ENCODE peak calls at places on chromosomes 6 and 20, in ten cellular contexts. F is anterior cingulate cortex; X is choroid plexus epithelial cell; V is NCI-H82; K is SW480; C is hepatocyte; Y is stimulated activated CD4-positive, alpha-beta T cell treated with anti-CD3 and anti-CD28 coated beads, Interleukin-15, amount 100 ng/mL, for 48 hours; H is NCI-H460; U is CD8-positive, alpha-beta T cell; T is GM03348. M is an unnamed sample.

GRCh38 chr6:169045486-169045885 is 208.2 kb downstream of the THBS2 start:
- DNase-seq in F (no peak), X (no peak), V (no peak), K (no peak), C (no peak), Y (no peak), H (no peak), U (no peak), T (no peak), M (no peak)

GRCh38 chr6:90296346-90297123 is at the start of gene BACH2:
- DNase-seq in F (peak; percentile 74), X (peak; percentile 83), V (peak; percentile 90), K (peak; percentile 83), C (peak; percentile 97), Y (peak; percentile 94), H (peak; percentile 79), U (peak; percentile 88), T (peak; percentile 77), M (peak; percentile 96)

GRCh38 chr6:122624853-122625252 is 14.6 kb downstream of the PKIB start:
- DNase-seq in F (no peak), X (no peak), V (no peak), K (no peak), C (no peak), Y (no peak), H (no peak), U (no peak), T (no peak), M (no peak)

GRCh38 chr6:166997768-166998255 is 1.4 kb upstream of the CEP43 start:
- DNase-seq in F (no peak), X (peak; percentile 84), V (peak; percentile 70), K (peak; percentile 82), C (peak; percentile 84), Y (peak; percentile 45), H (peak; percentile 47), U (peak; percentile 1), T (peak; percentile 70), M (peak; percentile 78)

GRCh38 chr20:48298851-48299484 is 513.7 kb upstream of the SULF2 start:
- DNase-seq in F (no peak), X (peak; percentile 95), V (peak; percentile 90), K (peak; percentile 66), C (peak; percentile 71), Y (no peak), H (no peak), U (no peak), T (no peak), M (no peak)

GRCh38 chr20:18009116-18009515 is 40.3 kb downstream of the MGME1 start:
- DNase-seq in F (no peak), X (no peak), V (peak; percentile 44), K (no peak), C (no peak), Y (no peak), H (no peak), U (no peak), T (no peak), M (no peak)

GRCh38 chr6:166167801-166168615 is at the start of gene TBXT:
- DNase-seq in F (no peak), X (no peak), V (no peak), K (peak; percentile 39), C (peak; percentile 19), Y (no peak), H (peak; percentile 61), U (no peak), T (no peak), M (no peak)

GRCh38 chr20:36281785-36282380 is 24.3 kb upstream of the DLGAP4 start:
- DNase-seq in F (no peak), X (no peak), V (no peak), K (no peak), C (no peak), Y (no peak), H (no peak), U (no peak), T (no peak), M (no peak)

GRCh38 chr6:110619275-110619908 is 143.0 kb upstream of the SLC22A16 start:
- DNase-seq in F (no peak), X (no peak), V (no peak), K (no peak), C (no peak), Y (no peak), H (no peak), U (no peak), T (no peak), M (no peak)

GRCh38 chr6:21846541-21847451 is 253.2 kb downstream of the SOX4 start:
- DNase-seq in F (no peak), X (no peak), V (peak; percentile 62), K (peak; percentile 4), C (peak; percentile 82), Y (peak; percentile 15), H (no peak), U (no peak), T (no peak), M (no peak)

GRCh38 chr20:25336561-25337422 is 53.8 kb downstream of the ABHD12 start:
- DNase-seq in F (no peak), X (peak; percentile 79), V (peak; percentile 48), K (peak; percentile 34), C (peak; percentile 47), Y (no peak), H (peak; percentile 3), U (no peak), T (no peak), M (no peak)

GRCh38 chr6:33164176-33164575 is 28.1 kb downstream of the COL11A2 start:
- DNase-seq in F (no peak), X (no peak), V (no peak), K (no peak), C (no peak), Y (no peak), H (no peak), U (no peak), T (no peak), M (no peak)

GRCh38 chr6:110392727-110393126 is 22.6 kb downstream of the DDO start:
- DNase-seq in F (no peak), X (no peak), V (no peak), K (no peak), C (no peak), Y (no peak), H (no peak), U (no peak), T (no peak), M (no peak)

GRCh38 chr6:39018103-39018502 is 30.5 kb upstream of the GLP1R start:
- DNase-seq in F (no peak), X (no peak), V (no peak), K (no peak), C (peak; percentile 22), Y (no peak), H (no peak), U (no peak), T (no peak), M (no peak)

GRCh38 chr20:2773812-2774211 is 26.6 kb downstream of the CPXM1 start:
- DNase-seq in F (no peak), X (no peak), V (no peak), K (no peak), C (no peak), Y (no peak), H (no peak), U (no peak), T (no peak), M (no peak)

GRCh38 chr6:3301506-3301905 is 42.8 kb downstream of the PSMG4 start:
- DNase-seq in F (no peak), X (no peak), V (no peak), K (no peak), C (no peak), Y (no peak), H (no peak), U (no peak), T (no peak), M (no peak)

GRCh38 chr6:46113370-46113769 is 16.4 kb upstream of the ENPP4 start:
- DNase-seq in F (no peak), X (no peak), V (no peak), K (peak; percentile 47), C (peak; percentile 37), Y (no peak), H (no peak), U (no peak), T (no peak), M (no peak)

GRCh38 chr20:47610247-47610944 is 108.7 kb downstream of the NCOA3 start:
- DNase-seq in F (no peak), X (peak; percentile 94), V (no peak), K (peak; percentile 46), C (peak; percentile 45), Y (peak; percentile 68), H (peak; percentile 33), U (peak; percentile 47), T (peak; percentile 78), M (no peak)

GRCh38 chr6:16145038-16145437 is 16.2 kb downstream of the MYLIP start:
- DNase-seq in F (no peak), X (no peak), V (no peak), K (no peak), C (no peak), Y (no peak), H (no peak), U (no peak), T (no peak), M (no peak)

GRCh38 chr6:111691345-111692225 is 85.9 kb upstream of the TRAF3IP2 start:
- DNase-seq in F (no peak), X (peak; percentile 47), V (peak; percentile 94), K (no peak), C (peak; percentile 46), Y (no peak), H (no peak), U (no peak), T (no peak), M (no peak)

GRCh38 chr6:157263146-157263545 is 60.2 kb downstream of the TMEM242 start:
- DNase-seq in F (no peak), X (no peak), V (no peak), K (no peak), C (no peak), Y (no peak), H (no peak), U (no peak), T (no peak), M (no peak)

GRCh38 chr6:111972714-111973678 is 80.9 kb upstream of the CCN6 start:
- DNase-seq in F (no peak), X (peak; percentile 97), V (peak; percentile 34), K (peak; percentile 44), C (peak; percentile 77), Y (peak; percentile 62), H (no peak), U (peak; percentile 41), T (peak; percentile 80), M (peak; percentile 39)

GRCh38 chr20:37845261-37845681 is 57.7 kb upstream of the VSTM2L start:
- DNase-seq in F (no peak), X (no peak), V (peak; percentile 61), K (no peak), C (no peak), Y (no peak), H (no peak), U (no peak), T (no peak), M (no peak)

GRCh38 chr6:6148192-6148815 is 141.6 kb upstream of the NRN1 start:
- DNase-seq in F (no peak), X (no peak), V (no peak), K (no peak), C (no peak), Y (no peak), H (no peak), U (no peak), T (no peak), M (no peak)

GRCh38 chr6:13006578-13007300 is 290.2 kb downstream of the PHACTR1 start:
- DNase-seq in F (no peak), X (peak; percentile 33), V (no peak), K (no peak), C (no peak), Y (no peak), H (no peak), U (no peak), T (no peak), M (no peak)

GRCh38 chr6:12328701-12329100 is 38.5 kb downstream of the EDN1 start:
- DNase-seq in F (no peak), X (no peak), V (no peak), K (no peak), C (no peak), Y (no peak), H (no peak), U (no peak), T (no peak), M (no peak)

GRCh38 chr6:166626177-166627038 is 643 bp downstream of the RPS6KA2 start:
- DNase-seq in F (no peak), X (peak; percentile 68), V (peak; percentile 27), K (peak; percentile 55), C (peak; percentile 77), Y (no peak), H (peak; percentile 16), U (peak; percentile 14), T (peak; percentile 35), M (peak; percentile 67)

GRCh38 chr20:23938118-23938438 is 50.5 kb downstream of the GGTLC1 start:
- DNase-seq in F (no peak), X (no peak), V (no peak), K (no peak), C (no peak), Y (no peak), H (no peak), U (no peak), T (no peak), M (no peak)

M was measured in ovary.